ENCODE peak calls at places on chromosomes 2 and 18, in nine cellular contexts. N is chondrocyte; E is activated naive CD4-positive, alpha-beta T cell treated with Interleukin-2 at 50 U/mL for 16 hours; H is cardiac septum; I is stimulated activated CD4-positive, alpha-beta T cell treated with anti-CD3 and anti-CD28 coated beads, Interleukin-4, amount 100 ng/mL, for 24 hours; Y is non-pigmented ciliary epithelial cell; U is T-helper 17 cell; B is amygdala; C is T-helper 2 cell. S is an unnamed sample.

GRCh38 chr2:96928277-96928781 is 58.1 kb downstream of the FAM178B start:
- DNase-seq in N (no peak), E (no peak), H (no peak), I (no peak), Y (no peak), U (no peak), B (peak), C (no peak), S (no peak)

GRCh38 chr2:9057939-9058761 is 54.7 kb upstream of the MBOAT2 start:
- DNase-seq in N (no peak), E (no peak), H (no peak), I (no peak), Y (peak), U (no peak), B (no peak), C (no peak), S (no peak)

GRCh38 chr18:2955966-2956521 is 56.9 kb downstream of the LPIN2 start:
- DNase-seq in N (no peak), E (no peak), H (no peak), I (no peak), Y (no peak), U (no peak), B (no peak), C (no peak), S (no peak)

GRCh38 chr2:168948621-168949212 is 47.6 kb downstream of the G6PC2 start:
- DNase-seq in N (no peak), E (no peak), H (no peak), I (no peak), Y (no peak), U (no peak), B (no peak), C (no peak), S (no peak)

GRCh38 chr2:88832256-88832991 is 141.0 kb downstream of the RPIA start:
- DNase-seq in N (no peak), E (no peak), H (no peak), I (no peak), Y (no peak), U (no peak), B (no peak), C (no peak), S (no peak)

GRCh38 chr2:75560768-75561565 is at the start of gene EVA1A:
- DNase-seq in N (no peak), E (no peak), H (no peak), I (no peak), Y (no peak), U (no peak), B (no peak), C (no peak), S (no peak)

GRCh38 chr18:72613589-72613988 is 69.4 kb upstream of the CBLN2 start:
- DNase-seq in N (no peak), E (no peak), H (no peak), I (no peak), Y (no peak), U (no peak), B (no peak), C (no peak), S (no peak)

GRCh38 chr2:224033601-224034000 is 5.5 kb downstream of the SERPINE2 start:
- DNase-seq in N (no peak), E (no peak), H (no peak), I (no peak), Y (no peak), U (no peak), B (no peak), C (no peak), S (no peak)

GRCh38 chr2:55161295-55162210 is 70.5 kb downstream of the CLHC1 start:
- DNase-seq in N (no peak), E (no peak), H (no peak), I (no peak), Y (no peak), U (no peak), B (no peak), C (no peak), S (no peak)

GRCh38 chr2:224658776-224659175 is 57.4 kb downstream of the CCDC195 start:
- DNase-seq in N (no peak), E (no peak), H (no peak), I (no peak), Y (no peak), U (no peak), B (no peak), C (no peak), S (no peak)

GRCh38 chr18:54127759-54128378 is 96.6 kb downstream of the MBD2 start:
- DNase-seq in N (no peak), E (no peak), H (no peak), I (peak), Y (no peak), U (no peak), B (peak), C (no peak), S (peak)

GRCh38 chr18:61616111-61616610 is 276.6 kb downstream of the RNF152 start:
- DNase-seq in N (no peak), E (no peak), H (no peak), I (no peak), Y (no peak), U (no peak), B (no peak), C (no peak), S (no peak)

GRCh38 chr18:50709215-50709614 is 110.6 kb downstream of the MRO start:
- DNase-seq in N (no peak), E (no peak), H (no peak), I (no peak), Y (no peak), U (no peak), B (no peak), C (no peak), S (no peak)

GRCh38 chr2:73063909-73064875 is 7.3 kb downstream of the SFXN5 start:
- DNase-seq in N (peak), E (no peak), H (no peak), I (no peak), Y (peak), U (no peak), B (no peak), C (no peak), S (no peak)

GRCh38 chr2:205103699-205104098 is 558.4 kb downstream of the PARD3B start:
- DNase-seq in N (no peak), E (no peak), H (no peak), I (no peak), Y (no peak), U (no peak), B (no peak), C (no peak), S (no peak)

GRCh38 chr18:47953471-47953931 is 23.0 kb upstream of the SMAD2 start:
- DNase-seq in N (no peak), E (no peak), H (no peak), I (no peak), Y (no peak), U (no peak), B (no peak), C (no peak), S (peak)

GRCh38 chr2:224927011-224927410 is 115.3 kb downstream of the DOCK10 start:
- DNase-seq in N (no peak), E (no peak), H (no peak), I (no peak), Y (no peak), U (no peak), B (no peak), C (no peak), S (no peak)

GRCh38 chr2:27182346-27182745 is 29.5 kb upstream of the ATRAID start:
- DNase-seq in N (no peak), E (no peak), H (no peak), I (no peak), Y (no peak), U (no peak), B (no peak), C (no peak), S (no peak)

GRCh38 chr2:122748552-122749011 is 993.1 kb downstream of the TSN start:
- DNase-seq in N (no peak), E (no peak), H (no peak), I (no peak), Y (no peak), U (no peak), B (no peak), C (no peak), S (no peak)

GRCh38 chr18:5476961-5477800 is 66.6 kb downstream of the EPB41L3 start:
- DNase-seq in N (no peak), E (no peak), H (no peak), I (no peak), Y (peak), U (no peak), B (no peak), C (no peak), S (no peak)

GRCh38 chr2:66929632-66930385 is 467.3 kb upstream of the ETAA1 start:
- DNase-seq in N (no peak), E (no peak), H (no peak), I (no peak), Y (peak), U (no peak), B (no peak), C (no peak), S (no peak)

GRCh38 chr2:162382283-162382682 is 38.4 kb downstream of the GCA start:
- DNase-seq in N (no peak), E (no peak), H (no peak), I (no peak), Y (peak), U (no peak), B (no peak), C (no peak), S (no peak)

GRCh38 chr2:10414000-10414451 is 34.1 kb downstream of the ODC1 start:
- DNase-seq in N (no peak), E (no peak), H (no peak), I (no peak), Y (no peak), U (no peak), B (no peak), C (no peak), S (no peak)

GRCh38 chr2:235230809-235231601 is 262.8 kb upstream of the AGAP1 start:
- DNase-seq in N (no peak), E (no peak), H (no peak), I (no peak), Y (no peak), U (no peak), B (no peak), C (no peak), S (no peak)

GRCh38 chr2:37771600-37772088 is 100.2 kb upstream of the CDC42EP3 start:
- DNase-seq in N (no peak), E (no peak), H (no peak), I (no peak), Y (no peak), U (no peak), B (no peak), C (no peak), S (no peak)

GRCh38 chr18:35511428-35511827 is 13.7 kb upstream of the INO80C start:
- DNase-seq in N (no peak), E (no peak), H (no peak), I (no peak), Y (no peak), U (no peak), B (no peak), C (no peak), S (no peak)

GRCh38 chr2:150505178-150505577 is 17.7 kb upstream of the RND3 start:
- DNase-seq in N (no peak), E (no peak), H (no peak), I (no peak), Y (no peak), U (no peak), B (no peak), C (no peak), S (no peak)

GRCh38 chr18:76553715-76554603 is 58.9 kb upstream of the ZNF516 start:
- DNase-seq in N (no peak), E (no peak), H (no peak), I (no peak), Y (no peak), U (no peak), B (no peak), C (no peak), S (no peak)

S was measured in activated CD4-positive, alpha-beta memory T cell treated with anti-CD3 and anti-CD28 coated beads, Interleukin-2, amount 10 ng/mL, durations not matched to agents 7 days and 5 days.